ENCODE peak calls at places on chromosome 2, in ten cellular contexts. E, K, N, P, O, R, A, J, C and F are unnamed samples.
A peak's percentile ranks its signal among the peaks of the same experiment; 100 is the strongest.

GRCh38 chr2:199160081-199160480 is 297.7 kb downstream of the SATB2 start:
- DNase-seq in A (no peak), P (no peak), E (no peak), N (no peak), K (no peak), C (no peak), R (no peak), O (no peak), J (no peak), F (no peak)

GRCh38 chr2:196166876-196167275 is 4.5 kb downstream of the STK17B start:
- DNase-seq in J (no peak), O (no peak), E (no peak), P (no peak), N (no peak), C (no peak), K (no peak), R (no peak), A (no peak), F (peak; percentile 12)

GRCh38 chr2:240322991-240323390 is 112.5 kb upstream of the GPC1 start:
- DNase-seq in K (no peak), C (no peak), N (no peak), P (no peak), O (no peak), R (no peak), J (no peak), E (no peak), A (no peak), F (no peak)

GRCh38 chr2:64608867-64609228 is 44.9 kb downstream of the SERTAD2 start:
- DNase-seq in O (no peak), C (peak; percentile 41), K (no peak), A (no peak), J (no peak), E (no peak), R (no peak), N (peak; percentile 74), P (no peak), F (no peak)

GRCh38 chr2:45315881-45316280 is 295.2 kb downstream of the SRBD1 start:
- DNase-seq in C (no peak), E (no peak), R (peak; percentile 29), O (no peak), P (no peak), N (no peak), K (no peak), J (no peak), A (no peak), F (no peak)

GRCh38 chr2:191302459-191303155 is 57.4 kb downstream of the MYO1B start:
- DNase-seq in O (no peak), A (no peak), K (no peak), E (no peak), P (no peak), J (no peak), C (no peak), R (no peak), N (no peak), F (no peak)

GRCh38 chr2:149994057-149994728 is 406.6 kb upstream of the MMADHC start:
- DNase-seq in E (no peak), N (peak; percentile 65), C (peak; percentile 78), R (no peak), K (no peak), J (peak; percentile 36), P (no peak), O (peak; percentile 55), A (no peak), F (no peak)

GRCh38 chr2:162126145-162126926 is 25.7 kb downstream of the GCG start:
- DNase-seq in E (no peak), K (no peak), P (peak; percentile 49), N (no peak), O (no peak), A (no peak), J (no peak), R (peak; percentile 21), C (no peak), F (no peak)

GRCh38 chr2:86480105-86480504 is 38.9 kb downstream of the KDM3A start:
- DNase-seq in R (no peak), A (peak; percentile 35), K (peak; percentile 32), P (no peak), O (peak; percentile 58), J (peak; percentile 57), C (no peak), N (no peak), E (no peak), F (no peak)

GRCh38 chr2:39403311-39403710 is 33.8 kb downstream of the MAP4K3 start:
- DNase-seq in R (no peak), N (no peak), K (no peak), J (no peak), O (no peak), P (no peak), C (no peak), E (no peak), A (peak; percentile 46), F (peak; percentile 16)

GRCh38 chr2:10361220-10361588 is 58.5 kb downstream of the HPCAL1 start:
- DNase-seq in R (no peak), K (no peak), P (no peak), E (no peak), A (no peak), O (no peak), J (no peak), N (no peak), C (no peak), F (no peak)

GRCh38 chr2:120817136-120817955 is 81.7 kb downstream of the GLI2 start:
- DNase-seq in P (no peak), J (no peak), R (no peak), O (peak; percentile 50), C (no peak), E (no peak), A (peak; percentile 21), K (no peak), N (no peak), F (no peak)

GRCh38 chr2:68726608-68727367 is 7.8 kb upstream of the ARHGAP25 start:
- DNase-seq in N (no peak), J (peak; percentile 41), C (no peak), R (no peak), P (peak; percentile 68), O (no peak), K (no peak), A (no peak), E (no peak), F (no peak)

GRCh38 chr2:19784456-19784855 is 117.3 kb downstream of the TTC32 start:
- DNase-seq in P (no peak), C (no peak), J (no peak), K (no peak), O (no peak), A (no peak), E (no peak), R (no peak), N (no peak), F (no peak)

GRCh38 chr2:19783935-19784334 is 117.8 kb downstream of the TTC32 start:
- DNase-seq in E (no peak), R (no peak), J (no peak), K (no peak), N (no peak), O (no peak), P (no peak), C (no peak), A (no peak), F (no peak)

GRCh38 chr2:19785867-19786266 is 115.9 kb downstream of the TTC32 start:
- DNase-seq in P (no peak), E (no peak), K (no peak), N (no peak), J (no peak), C (no peak), R (no peak), A (no peak), O (no peak), F (no peak)

GRCh38 chr2:19786408-19787058 is 115.2 kb downstream of the TTC32 start:
- DNase-seq in E (no peak), A (no peak), J (no peak), C (no peak), K (no peak), P (no peak), N (no peak), R (no peak), O (no peak), F (peak; percentile 50)

GRCh38 chr2:19785432-19785831 is 116.4 kb downstream of the TTC32 start:
- DNase-seq in N (no peak), K (no peak), J (no peak), A (peak; percentile 61), E (no peak), O (no peak), R (no peak), P (no peak), C (no peak), F (no peak)
- TF ChIP-seq POLR2A in N (no peak), K (no peak), J (no peak), A (no peak), E (no peak), O (no peak), R (no peak), P (no peak), C (no peak), F (no peak)

GRCh38 chr2:205699554-205700289 is 17.4 kb downstream of the NRP2 start:
- DNase-seq in P (no peak), R (no peak), K (no peak), O (no peak), A (no peak), N (no peak), E (no peak), C (no peak), J (no peak), F (no peak)
- TF ChIP-seq POLR2A in P (no peak), R (no peak), K (no peak), O (no peak), A (no peak), N (no peak), E (no peak), C (no peak), J (no peak), F (no peak)

DNA sequence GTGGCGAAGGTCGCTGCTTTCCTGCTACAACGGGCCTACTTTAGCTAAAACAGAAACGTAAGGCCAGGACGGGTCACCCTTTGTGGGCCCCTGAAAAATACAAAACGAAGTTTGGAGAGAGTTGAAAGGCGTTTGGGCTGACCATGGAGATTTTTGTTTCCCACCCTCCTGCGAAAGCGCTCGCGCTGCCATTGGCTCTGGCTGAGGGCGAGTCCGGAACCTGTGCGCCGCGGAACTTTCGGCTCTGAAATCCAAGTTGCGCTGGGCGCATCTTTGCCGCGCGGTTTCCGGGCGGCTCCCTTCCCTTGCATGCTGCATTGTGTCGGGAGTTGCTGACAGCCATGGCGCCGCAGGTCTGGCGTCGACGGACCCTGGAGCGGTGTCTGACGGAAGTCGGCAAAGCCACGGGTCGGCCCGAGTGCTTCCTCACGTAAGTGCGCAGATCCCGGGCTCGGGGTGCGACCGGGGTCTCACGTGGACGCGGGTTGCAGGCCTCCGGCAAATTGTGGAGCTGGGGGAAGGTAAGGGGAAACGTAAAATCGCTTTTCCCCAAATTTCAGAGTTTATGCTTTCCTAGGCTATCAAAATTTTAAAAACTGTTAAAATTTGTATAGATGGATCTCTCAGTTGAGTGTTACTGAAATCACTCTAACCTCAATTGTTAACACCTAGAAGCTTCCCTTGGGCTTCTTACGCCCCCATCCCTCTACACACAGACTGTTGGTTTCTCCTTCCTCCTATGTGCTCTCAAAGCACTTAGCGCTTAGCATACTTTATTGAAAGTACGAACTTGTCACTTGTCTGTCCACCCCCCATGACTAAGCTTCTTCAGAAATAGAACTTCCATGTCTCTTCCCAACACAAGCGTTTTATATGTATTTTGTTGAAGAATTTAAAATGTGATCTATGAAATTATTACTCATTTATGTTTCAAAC is at the start of gene MPHOSPH10:
- DNase-seq in J (peak; percentile 90), O (peak; percentile 85), E (peak; percentile 82), C (peak; percentile 90), A (peak; percentile 93), K (peak; percentile 89), R (peak; percentile 82), P (peak; percentile 64), N (peak; percentile 91), F (peak; percentile 92)
- TF ChIP-seq POLR2A in J (no peak), O (no peak), E (no peak), C (no peak), A (peak; percentile 14), K (no peak), R (peak; percentile 4), P (peak; percentile 90), N (no peak), F (peak; percentile 71)

GRCh38 chr2:226560325-226560724 is 239.3 kb downstream of the IRS1 start:
- DNase-seq in K (no peak), A (no peak), N (no peak), J (no peak), O (no peak), C (no peak), P (no peak), R (no peak), E (no peak), F (no peak)
- TF ChIP-seq POLR2A in K (no peak), A (no peak), N (no peak), J (no peak), O (no peak), C (no peak), P (no peak), R (no peak), E (no peak), F (no peak)